ENCODE peak calls at places on chromosomes 2 and 18, in ten cellular contexts. U is K562, Q is ovary, Z is IMR-90, W is endothelial cell of umbilical vein, T is GM12892, V is right lobe of liver, R is transverse colon, X is thyroid gland, N is heart left ventricle. J is an unnamed sample.

GRCh38 chr18:9507565-9508088 is 32.3 kb downstream of the RALBP1 start:
- DNase-seq in U (no peak), Q (no peak), Z (no peak), W (no peak), T (no peak), V (no peak), R (no peak), X (no peak), N (no peak), J (no peak)

GRCh38 chr18:68874361-68874760 is 76.5 kb downstream of the CCDC102B start:
- DNase-seq in U (no peak), Q (no peak), Z (peak), W (no peak), T (no peak), V (no peak), R (no peak), X (no peak), N (no peak), J (no peak)

GRCh38 chr18:52582516-52582915 is 242.5 kb downstream of the DCC start:
- DNase-seq in U (no peak), Q (no peak), Z (no peak), W (no peak), T (no peak), V (no peak), R (no peak), X (no peak), N (no peak), J (no peak)

GRCh38 chr18:59690216-59691045 is 6.8 kb downstream of the CCBE1 start:
- DNase-seq in U (no peak), Q (no peak), Z (no peak), W (no peak), T (no peak), V (no peak), R (no peak), X (no peak), N (no peak), J (no peak)

GRCh38 chr2:230050151-230050550 is 18.6 kb downstream of the SLC16A14 start:
- DNase-seq in U (no peak), Q (no peak), Z (no peak), W (no peak), T (no peak), V (no peak), R (no peak), X (no peak), N (no peak), J (no peak)

GRCh38 chr2:79103199-79103598 is 15.4 kb upstream of the REG1B start:
- DNase-seq in U (no peak), Q (no peak), Z (no peak), W (no peak), T (no peak), V (no peak), R (no peak), X (no peak), N (no peak), J (no peak)

GRCh38 chr2:186862869-186863709 is 14.1 kb upstream of the ZSWIM2 start:
- DNase-seq in U (peak), Q (no peak), Z (peak), W (peak), T (no peak), V (no peak), R (no peak), X (no peak), N (no peak), J (no peak)

GRCh38 chr2:51018145-51018544 is 13.8 kb downstream of the NRXN1 start:
- DNase-seq in U (no peak), Q (no peak), Z (no peak), W (no peak), T (no peak), V (no peak), R (no peak), X (no peak), N (no peak), J (no peak)

GRCh38 chr2:229713371-229714079 is 830 bp downstream of the DNER start:
- DNase-seq in U (no peak), Q (no peak), Z (no peak), W (no peak), T (peak), V (no peak), R (no peak), X (no peak), N (no peak), J (peak)

GRCh38 chr2:20650880-20651730 is at the start of gene HS1BP3:
- DNase-seq in U (peak), Q (peak), Z (peak), W (peak), T (peak), V (peak), R (peak), X (peak), N (peak), J (peak)
- TF ChIP-seq POLR2A in U (peak), Q (peak), Z (peak), W (peak), T (peak), V (peak), R (peak), X (peak), N (peak), J (peak)

GRCh38 chr2:164842624-164842966 is 972 bp upstream of the COBLL1 start:
- DNase-seq in U (no peak), Q (no peak), Z (no peak), W (no peak), T (no peak), V (no peak), R (no peak), X (no peak), N (no peak), J (no peak)

GRCh38 chr2:164840458-164840929 is 1.1 kb downstream of the COBLL1 start:
- DNase-seq in U (no peak), Q (peak), Z (no peak), W (peak), T (no peak), V (peak), R (peak), X (peak), N (peak), J (no peak)

GRCh38 chr2:164840930-164841718 is 499 bp downstream of the COBLL1 start:
- DNase-seq in U (peak), Q (peak), Z (peak), W (peak), T (peak), V (peak), R (peak), X (peak), N (peak), J (peak)

GRCh38 chr2:164843346-164843841 is 1.8 kb upstream of the COBLL1 start:
- DNase-seq in U (no peak), Q (no peak), Z (no peak), W (no peak), T (no peak), V (no peak), R (no peak), X (no peak), N (no peak), J (no peak)

GRCh38 chr2:164841719-164842623 is at the start of gene COBLL1:
- DNase-seq in U (peak), Q (peak), Z (peak), W (peak), T (peak), V (peak), R (peak), X (peak), N (peak), J (peak)
- TF ChIP-seq POLR2A in U (no peak), Q (peak), Z (no peak), W (no peak), T (no peak), V (no peak), R (peak), X (peak), N (no peak), J (peak)

DNA sequence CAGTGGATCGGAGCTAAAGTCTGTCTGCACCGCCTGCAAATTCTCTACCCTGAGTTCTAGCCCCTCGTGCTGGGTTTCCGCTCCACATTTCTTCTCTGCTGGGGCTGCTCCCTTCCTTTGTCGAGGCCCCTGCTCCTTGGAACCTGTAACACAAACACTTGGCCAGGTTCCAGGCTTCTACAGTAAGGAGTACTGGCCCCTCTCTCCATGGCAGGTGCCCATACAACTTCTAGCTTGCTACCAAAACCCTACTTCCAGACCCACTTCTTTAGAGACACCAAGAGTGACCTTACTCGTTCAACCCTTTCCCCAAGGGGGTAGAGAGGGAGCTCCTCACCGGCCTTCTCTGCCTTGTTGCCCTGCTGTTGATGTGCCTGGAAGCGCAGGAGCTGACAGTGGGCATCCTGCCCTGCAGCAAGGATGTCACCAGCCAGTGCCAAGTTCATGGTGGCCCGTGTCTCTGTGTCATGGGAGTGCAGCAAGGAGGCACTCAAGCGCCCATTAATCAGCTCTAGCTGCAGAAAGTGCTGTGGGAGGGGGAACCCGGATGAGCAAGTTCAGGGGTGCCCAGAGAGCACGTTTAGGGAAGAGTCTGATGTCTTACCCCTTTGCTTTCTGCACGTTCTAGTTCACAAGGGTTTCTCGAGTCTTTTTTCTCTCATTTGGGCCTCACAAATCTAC is 1.1 kb downstream of the PREB start:
- DNase-seq in U (peak), Q (no peak), Z (no peak), W (no peak), T (no peak), V (peak), R (no peak), X (no peak), N (peak), J (no peak)
- TF ChIP-seq POLR2A in U (no peak), Q (no peak), Z (no peak), W (no peak), T (no peak), V (no peak), R (no peak), X (no peak), N (no peak), J (no peak)

GRCh38 chr18:37649416-37649815 is 83.8 kb upstream of the CELF4 start:
- DNase-seq in U (no peak), Q (no peak), Z (no peak), W (no peak), T (no peak), V (no peak), R (no peak), X (no peak), N (no peak), J (no peak)
- TF ChIP-seq POLR2A in U (no peak), Q (no peak), Z (no peak), W (no peak), T (no peak), V (no peak), R (no peak), X (no peak), N (no peak), J (no peak)

GRCh38 chr18:46098616-46098933 is 479 bp upstream of the ATP5F1A start:
- DNase-seq in U (no peak), Q (no peak), Z (no peak), W (no peak), T (no peak), V (no peak), R (no peak), X (no peak), N (no peak), J (no peak)

GRCh38 chr18:46097853-46098615 is at the start of gene ATP5F1A:
- DNase-seq in U (peak), Q (peak), Z (peak), W (peak), T (peak), V (peak), R (peak), X (peak), N (peak), J (peak)

GRCh38 chr18:46097378-46097852 is 681 bp downstream of the ATP5F1A start:
- DNase-seq in U (no peak), Q (no peak), Z (no peak), W (no peak), T (peak), V (no peak), R (no peak), X (peak), N (no peak), J (no peak)

GRCh38 chr18:46095532-46095931 is 2.6 kb downstream of the ATP5F1A start:
- DNase-seq in U (no peak), Q (no peak), Z (no peak), W (no peak), T (no peak), V (no peak), R (no peak), X (no peak), N (no peak), J (no peak)

DNA sequence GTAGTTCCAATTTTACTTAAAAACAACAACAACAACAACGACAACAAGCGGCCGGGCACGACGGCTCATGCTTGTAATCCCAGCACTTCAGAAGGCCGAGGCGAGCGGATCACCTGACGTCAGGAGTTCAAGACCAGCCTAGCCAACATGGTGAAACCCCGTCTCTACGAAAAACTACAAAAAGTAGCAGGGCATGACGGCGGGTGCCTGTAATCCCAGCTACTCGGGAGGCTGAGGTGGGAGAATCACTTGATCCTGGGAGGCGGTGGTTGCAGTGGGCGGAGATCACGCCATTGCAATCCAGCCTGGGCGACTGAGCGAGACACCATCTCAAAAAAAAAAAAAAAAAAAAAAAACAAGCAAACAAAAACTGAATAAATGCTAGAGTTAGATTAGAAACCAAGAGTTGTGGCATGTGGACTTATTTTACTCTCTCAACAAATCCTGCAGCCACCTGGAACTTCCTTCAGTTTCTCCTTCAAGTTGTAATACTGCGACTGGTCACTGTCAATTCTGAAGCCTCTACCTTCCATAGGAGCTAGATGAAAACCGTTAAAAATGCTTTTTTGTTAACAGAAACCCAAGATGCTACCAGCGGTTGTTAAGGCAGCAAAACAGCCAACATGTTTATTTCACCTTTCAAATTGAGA is 1.3 kb downstream of the ATP5F1A start:
- DNase-seq in U (no peak), Q (no peak), Z (no peak), W (no peak), T (peak), V (no peak), R (no peak), X (peak), N (no peak), J (no peak)
- TF ChIP-seq POLR2A in U (no peak), Q (no peak), Z (no peak), W (no peak), T (no peak), V (no peak), R (no peak), X (no peak), N (no peak), J (no peak)

DNA sequence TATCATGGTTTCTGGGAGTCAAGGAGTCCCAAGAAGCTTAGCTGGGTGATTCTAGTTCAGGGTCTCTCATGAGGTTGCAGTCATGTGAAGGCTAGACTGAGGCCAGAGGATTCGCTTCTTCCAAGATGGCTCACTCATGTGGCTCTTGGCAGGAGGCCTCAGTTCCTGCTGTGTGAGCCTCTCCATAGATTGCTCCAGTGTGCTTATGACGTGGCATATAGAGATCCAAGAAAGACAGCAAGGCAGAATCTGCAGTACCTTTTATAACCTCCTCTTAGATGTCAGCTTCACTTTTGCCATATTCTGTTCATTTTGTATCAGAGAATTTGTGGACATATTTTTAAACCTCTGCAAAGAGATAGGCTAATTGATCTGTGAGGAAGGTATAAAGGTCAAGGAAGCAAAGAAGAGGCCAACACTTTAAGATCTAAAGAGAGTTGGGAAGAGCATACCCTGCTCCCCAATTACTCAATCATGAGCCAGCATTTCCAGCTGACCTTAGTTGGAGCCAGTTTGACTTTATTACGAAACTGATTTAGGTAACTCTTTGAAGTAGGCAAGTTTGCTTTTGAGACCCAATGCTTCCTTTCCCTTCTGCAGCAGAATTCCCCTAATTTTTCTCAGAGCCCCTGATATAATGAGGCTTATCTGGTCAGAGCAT is 134.7 kb downstream of the EML6 start:
- DNase-seq in U (no peak), Q (no peak), Z (peak), W (no peak), T (no peak), V (no peak), R (no peak), X (no peak), N (no peak), J (no peak)
- TF ChIP-seq POLR2A in U (no peak), Q (no peak), Z (no peak), W (no peak), T (no peak), V (no peak), R (no peak), X (no peak), N (no peak), J (no peak)

GRCh38 chr2:76932550-76932949 is 589.6 kb downstream of the LRRTM4 start:
- DNase-seq in U (no peak), Q (no peak), Z (no peak), W (no peak), T (no peak), V (no peak), R (no peak), X (no peak), N (no peak), J (no peak)
- TF ChIP-seq POLR2A in U (no peak), Q (no peak), Z (no peak), W (no peak), T (no peak), V (no peak), R (no peak), X (no peak), N (no peak), J (no peak)

DNA sequence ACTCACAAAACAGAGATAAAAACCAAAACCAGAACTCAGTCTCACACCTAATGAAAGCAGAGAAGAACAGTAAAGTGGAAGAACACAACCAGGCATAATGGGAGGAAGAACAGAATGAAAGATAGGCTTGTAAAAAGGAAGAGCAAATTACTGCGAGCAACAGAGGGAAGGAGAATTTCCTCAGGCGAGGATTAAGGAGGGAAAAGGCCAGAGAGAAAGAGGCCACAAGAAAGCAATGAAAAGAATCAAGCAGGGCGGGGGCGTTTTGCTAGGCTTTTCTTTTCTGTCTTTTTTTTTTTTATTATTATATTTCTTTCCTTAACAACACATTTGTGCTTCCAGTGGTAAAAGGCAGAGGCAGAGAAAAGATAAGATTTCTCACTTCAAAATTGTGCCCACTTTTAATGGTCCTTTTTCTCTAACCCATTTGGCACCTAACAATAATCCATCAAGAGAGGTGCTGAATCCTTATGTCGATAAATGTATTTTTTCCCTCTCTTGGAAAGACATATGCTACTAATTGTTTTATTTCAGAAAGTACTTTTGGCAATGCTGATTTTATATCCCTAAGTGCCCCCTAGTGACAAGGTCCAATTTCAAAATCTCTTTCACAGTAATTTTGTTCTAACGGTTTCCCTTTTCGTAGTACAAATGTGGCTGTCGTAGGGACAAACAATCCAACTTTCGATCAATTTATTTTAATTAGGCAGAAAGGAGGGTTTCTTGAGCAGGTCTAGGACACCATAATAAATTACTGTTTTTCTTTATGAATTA is 138.7 kb upstream of the AQP4 start:
- DNase-seq in U (no peak), Q (no peak), Z (no peak), W (peak), T (no peak), V (no peak), R (no peak), X (no peak), N (no peak), J (no peak)
- TF ChIP-seq POLR2A in U (no peak), Q (no peak), Z (no peak), W (no peak), T (no peak), V (no peak), R (no peak), X (no peak), N (no peak), J (no peak)